ENCODE peak calls at places on chromosome 18, in nine cellular contexts. One of them, this sample, is unnamed.

GRCh38 chr18:12770469-12771219 is 67.8 kb downstream of the PSMG2 start:
- DNase-seq in kidney: no peak
- DNase-seq in SK-MEL-5: no peak
- DNase-seq in NCI-H1105 treated with DMSO at 0.1 percent for 48 hours: no peak
- DNase-seq in stimulated activated CD4-positive, alpha-beta T cell treated with anti-CD3 and anti-CD28 coated beads, Interleukin-2, amount 100 ng/mL, for 24 hours: no peak
- DNase-seq in HAP-1: peak
- DNase-seq in NCI-H2081: no peak
- DNase-seq in T-helper 2 cell: no peak
- DNase-seq in NCI-H1092: no peak
- DNase-seq in this sample: no peak

GRCh38 chr18:478679-479078 is 21.8 kb downstream of the COLEC12 start:
- DNase-seq in kidney: no peak
- DNase-seq in SK-MEL-5: no peak
- DNase-seq in NCI-H1105 treated with DMSO at 0.1 percent for 48 hours: no peak
- DNase-seq in stimulated activated CD4-positive, alpha-beta T cell treated with anti-CD3 and anti-CD28 coated beads, Interleukin-2, amount 100 ng/mL, for 24 hours: no peak
- DNase-seq in HAP-1: no peak
- DNase-seq in NCI-H2081: no peak
- DNase-seq in T-helper 2 cell: no peak
- DNase-seq in NCI-H1092: no peak
- DNase-seq in this sample: no peak

GRCh38 chr18:3604260-3604625 is 154.3 kb downstream of the TGIF1 start:
- DNase-seq in kidney: no peak
- DNase-seq in SK-MEL-5: no peak
- DNase-seq in NCI-H1105 treated with DMSO at 0.1 percent for 48 hours: no peak
- DNase-seq in stimulated activated CD4-positive, alpha-beta T cell treated with anti-CD3 and anti-CD28 coated beads, Interleukin-2, amount 100 ng/mL, for 24 hours: no peak
- DNase-seq in HAP-1: peak
- DNase-seq in NCI-H2081: no peak
- DNase-seq in T-helper 2 cell: no peak
- DNase-seq in NCI-H1092: no peak
- DNase-seq in this sample: no peak

GRCh38 chr18:36127866-36128845 is 984 bp downstream of the SLC39A6 start:
- DNase-seq in kidney: peak
- DNase-seq in SK-MEL-5: peak
- DNase-seq in NCI-H1105 treated with DMSO at 0.1 percent for 48 hours: peak
- DNase-seq in stimulated activated CD4-positive, alpha-beta T cell treated with anti-CD3 and anti-CD28 coated beads, Interleukin-2, amount 100 ng/mL, for 24 hours: no peak
- DNase-seq in HAP-1: no peak
- DNase-seq in NCI-H2081: no peak
- DNase-seq in T-helper 2 cell: no peak
- DNase-seq in NCI-H1092: no peak
- DNase-seq in this sample: peak

GRCh38 chr18:37405229-37405628 is 160.4 kb downstream of the CELF4 start:
- DNase-seq in kidney: no peak
- DNase-seq in SK-MEL-5: no peak
- DNase-seq in NCI-H1105 treated with DMSO at 0.1 percent for 48 hours: no peak
- DNase-seq in stimulated activated CD4-positive, alpha-beta T cell treated with anti-CD3 and anti-CD28 coated beads, Interleukin-2, amount 100 ng/mL, for 24 hours: no peak
- DNase-seq in HAP-1: no peak
- DNase-seq in NCI-H2081: no peak
- DNase-seq in T-helper 2 cell: no peak
- DNase-seq in NCI-H1092: no peak
- DNase-seq in this sample: no peak

GRCh38 chr18:77017355-77017754 is 115.2 kb downstream of the MBP start:
- DNase-seq in kidney: no peak
- DNase-seq in SK-MEL-5: no peak
- DNase-seq in NCI-H1105 treated with DMSO at 0.1 percent for 48 hours: no peak
- DNase-seq in stimulated activated CD4-positive, alpha-beta T cell treated with anti-CD3 and anti-CD28 coated beads, Interleukin-2, amount 100 ng/mL, for 24 hours: no peak
- DNase-seq in HAP-1: no peak
- DNase-seq in NCI-H2081: no peak
- DNase-seq in T-helper 2 cell: no peak
- DNase-seq in NCI-H1092: no peak
- DNase-seq in this sample: no peak

GRCh38 chr18:9897129-9897528 is 11.4 kb downstream of the TXNDC2 start:
- DNase-seq in kidney: no peak
- DNase-seq in SK-MEL-5: no peak
- DNase-seq in NCI-H1105 treated with DMSO at 0.1 percent for 48 hours: no peak
- DNase-seq in stimulated activated CD4-positive, alpha-beta T cell treated with anti-CD3 and anti-CD28 coated beads, Interleukin-2, amount 100 ng/mL, for 24 hours: no peak
- DNase-seq in HAP-1: no peak
- DNase-seq in NCI-H2081: no peak
- DNase-seq in T-helper 2 cell: no peak
- DNase-seq in NCI-H1092: no peak
- DNase-seq in this sample: no peak

GRCh38 chr18:47689386-47689785 is 241.1 kb downstream of the SMAD2 start:
- DNase-seq in kidney: no peak
- DNase-seq in SK-MEL-5: no peak
- DNase-seq in NCI-H1105 treated with DMSO at 0.1 percent for 48 hours: no peak
- DNase-seq in stimulated activated CD4-positive, alpha-beta T cell treated with anti-CD3 and anti-CD28 coated beads, Interleukin-2, amount 100 ng/mL, for 24 hours: no peak
- DNase-seq in HAP-1: no peak
- DNase-seq in NCI-H2081: no peak
- DNase-seq in T-helper 2 cell: no peak
- DNase-seq in NCI-H1092: no peak
- DNase-seq in this sample: no peak

GRCh38 chr18:22817844-22818243 is 115.3 kb upstream of the RBBP8 start:
- DNase-seq in kidney: no peak
- DNase-seq in SK-MEL-5: no peak
- DNase-seq in NCI-H1105 treated with DMSO at 0.1 percent for 48 hours: peak
- DNase-seq in stimulated activated CD4-positive, alpha-beta T cell treated with anti-CD3 and anti-CD28 coated beads, Interleukin-2, amount 100 ng/mL, for 24 hours: no peak
- DNase-seq in HAP-1: peak
- DNase-seq in NCI-H2081: no peak
- DNase-seq in T-helper 2 cell: no peak
- DNase-seq in NCI-H1092: no peak
- DNase-seq in this sample: no peak

GRCh38 chr18:70172225-70172624 is 33.3 kb downstream of the RTTN start:
- DNase-seq in kidney: no peak
- DNase-seq in SK-MEL-5: peak
- DNase-seq in NCI-H1105 treated with DMSO at 0.1 percent for 48 hours: no peak
- DNase-seq in stimulated activated CD4-positive, alpha-beta T cell treated with anti-CD3 and anti-CD28 coated beads, Interleukin-2, amount 100 ng/mL, for 24 hours: no peak
- DNase-seq in HAP-1: no peak
- DNase-seq in NCI-H2081: no peak
- DNase-seq in T-helper 2 cell: no peak
- DNase-seq in NCI-H1092: no peak
- DNase-seq in this sample: no peak

GRCh38 chr18:3305933-3306332 is 44.0 kb downstream of the MYL12B start:
- DNase-seq in kidney: no peak
- DNase-seq in SK-MEL-5: no peak
- DNase-seq in NCI-H1105 treated with DMSO at 0.1 percent for 48 hours: no peak
- DNase-seq in stimulated activated CD4-positive, alpha-beta T cell treated with anti-CD3 and anti-CD28 coated beads, Interleukin-2, amount 100 ng/mL, for 24 hours: no peak
- DNase-seq in HAP-1: no peak
- DNase-seq in NCI-H2081: no peak
- DNase-seq in T-helper 2 cell: no peak
- DNase-seq in NCI-H1092: no peak
- DNase-seq in this sample: no peak